ENCODE peak calls at places on chromosomes 12 and 14, in five cellular contexts. D is Peyer's patch; C is left ventricle myocardium inferior; F is CD8-positive, alpha-beta memory T cell; T is effector memory CD4-positive, alpha-beta T cell. Q is an unnamed sample. For H3K4me1, the result is how much of the 10 kb centered on the place peaks cover.

GRCh38 chr14:63986789-63987533 is 134.2 kb downstream of the SYNE2 start:
- DNase-seq in D (peak), C (no peak), F (no peak), T (no peak), Q (no peak)

GRCh38 chr12:82841379-82841778 is 154.7 kb downstream of the TMTC2 start:
- DNase-seq in D (no peak), C (no peak), T (no peak), F (no peak), Q (no peak)

GRCh38 chr14:55600784-55601561 is 21.0 kb downstream of the KTN1 start:
- DNase-seq in C (no peak), D (no peak), T (no peak), F (no peak), Q (no peak)

GRCh38 chr14:64502476-64503183 is 1.0 kb downstream of the ZBTB25 start:
- DNase-seq in C (no peak), D (peak), T (no peak), F (peak), Q (peak)

GRCh38 chr14:34691173-34691572 is 23.2 kb downstream of the CFL2 start:
- DNase-seq in D (no peak), T (no peak), C (no peak), F (no peak), Q (no peak)

GRCh38 chr12:4270670-4271432 is 2.7 kb upstream of the CCND2 start:
- DNase-seq in C (peak), D (peak), T (peak), F (peak), Q (peak)

GRCh38 chr14:93984070-93984469 is 7.7 kb upstream of the ASB2 start:
- DNase-seq in D (no peak), T (no peak), F (no peak), C (no peak), Q (no peak)

GRCh38 chr14:52314521-52315354 is 626 bp downstream of the PTGER2 start:
- DNase-seq in C (peak), D (peak), T (peak), F (peak), Q (peak)

DNA sequence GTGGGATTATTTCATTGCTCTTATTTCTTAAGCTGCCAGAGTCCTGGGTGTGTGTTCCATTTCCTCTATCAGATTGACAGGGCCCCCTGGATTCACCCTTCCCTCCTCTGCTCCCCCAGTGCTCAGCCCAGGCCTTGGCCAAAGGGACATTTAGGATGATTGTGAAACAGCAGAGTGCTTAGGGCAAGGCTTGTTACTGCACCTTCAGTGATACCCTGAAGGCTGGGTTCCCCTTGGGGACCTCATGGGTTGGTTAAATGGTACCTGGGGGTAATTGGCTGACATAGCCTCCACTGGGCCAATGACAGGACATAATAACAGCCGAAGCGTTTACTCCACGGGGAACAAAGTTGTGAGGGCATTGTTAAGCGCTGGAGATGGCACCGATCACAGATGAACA is 1.3 kb upstream of the KRT72 start:
- DNase-seq in T (no peak), D (no peak), F (no peak), C (no peak), Q (no peak)
- H3K4me1 ChIP-seq in T (under half), D (under half), F (half or more), C (under half), Q (under half)

GRCh38 chr12:27845187-27845586 is 65.2 kb upstream of the MANSC4 start:
- DNase-seq in C (no peak), F (no peak), T (no peak), D (no peak), Q (no peak)
- H3K4me3 ChIP-seq in C (no peak), F (no peak), T (no peak), D (no peak), Q (no peak)

GRCh38 chr14:81172353-81172752 is 48.4 kb downstream of the GTF2A1 start:
- DNase-seq in D (no peak), T (no peak), F (no peak), C (no peak), Q (no peak)

GRCh38 chr14:81169711-81170103 is 51.1 kb downstream of the GTF2A1 start:
- DNase-seq in F (no peak), C (peak), T (no peak), D (peak), Q (peak)

GRCh38 chr14:81170829-81171195 is 49.9 kb downstream of the GTF2A1 start:
- DNase-seq in C (no peak), D (no peak), T (no peak), F (no peak), Q (no peak)

GRCh38 chr14:81170104-81170828 is 50.5 kb downstream of the GTF2A1 start:
- DNase-seq in F (peak), T (peak), D (peak), C (peak), Q (peak)

DNA sequence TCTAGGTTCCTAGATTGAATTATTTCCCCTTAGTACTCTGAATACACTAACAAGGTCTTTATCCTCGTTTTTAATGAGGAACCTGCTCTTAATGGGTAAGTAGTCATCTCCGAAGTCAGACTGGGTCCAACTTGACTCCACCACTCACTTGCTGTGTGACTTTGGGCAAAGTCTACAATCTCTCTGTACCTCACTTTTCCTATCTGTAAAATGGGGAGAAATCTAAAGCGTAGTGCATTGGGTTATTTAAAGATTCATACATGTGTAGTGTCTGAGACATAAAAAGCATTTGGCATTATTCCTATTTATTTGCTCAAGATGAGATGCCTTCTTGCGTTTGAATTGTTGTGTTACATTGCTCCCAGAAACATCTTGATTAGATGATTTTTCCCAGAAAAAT is 51.5 kb downstream of the GTF2A1 start:
- DNase-seq in T (no peak), C (no peak), F (no peak), D (no peak), Q (no peak)
- H3K27ac ChIP-seq in T (peak), C (peak), F (no peak), D (no peak), Q (peak)

GRCh38 chr14:69665596-69665995 is 54.2 kb downstream of the SUSD6 start:
- DNase-seq in C (no peak), T (no peak), D (no peak), F (no peak), Q (no peak)
- H3K4me1 ChIP-seq in C (half or more), T (under half), D (under half), F (under half), Q (half or more)

GRCh38 chr12:132561784-132562156 is 48.6 kb downstream of the LRCOL1 start:
- DNase-seq in D (peak), F (no peak), C (no peak), T (no peak), Q (no peak)

GRCh38 chr12:132562489-132563045 is 47.8 kb downstream of the LRCOL1 start:
- DNase-seq in C (no peak), D (no peak), F (no peak), T (no peak), Q (no peak)

GRCh38 chr12:132559652-132560420 is 50.5 kb downstream of the LRCOL1 start:
- DNase-seq in D (peak), T (peak), C (peak), F (no peak), Q (peak)

GRCh38 chr12:132560421-132560830 is 50.0 kb downstream of the LRCOL1 start:
- DNase-seq in C (no peak), D (peak), F (no peak), T (no peak), Q (peak)

DNA sequence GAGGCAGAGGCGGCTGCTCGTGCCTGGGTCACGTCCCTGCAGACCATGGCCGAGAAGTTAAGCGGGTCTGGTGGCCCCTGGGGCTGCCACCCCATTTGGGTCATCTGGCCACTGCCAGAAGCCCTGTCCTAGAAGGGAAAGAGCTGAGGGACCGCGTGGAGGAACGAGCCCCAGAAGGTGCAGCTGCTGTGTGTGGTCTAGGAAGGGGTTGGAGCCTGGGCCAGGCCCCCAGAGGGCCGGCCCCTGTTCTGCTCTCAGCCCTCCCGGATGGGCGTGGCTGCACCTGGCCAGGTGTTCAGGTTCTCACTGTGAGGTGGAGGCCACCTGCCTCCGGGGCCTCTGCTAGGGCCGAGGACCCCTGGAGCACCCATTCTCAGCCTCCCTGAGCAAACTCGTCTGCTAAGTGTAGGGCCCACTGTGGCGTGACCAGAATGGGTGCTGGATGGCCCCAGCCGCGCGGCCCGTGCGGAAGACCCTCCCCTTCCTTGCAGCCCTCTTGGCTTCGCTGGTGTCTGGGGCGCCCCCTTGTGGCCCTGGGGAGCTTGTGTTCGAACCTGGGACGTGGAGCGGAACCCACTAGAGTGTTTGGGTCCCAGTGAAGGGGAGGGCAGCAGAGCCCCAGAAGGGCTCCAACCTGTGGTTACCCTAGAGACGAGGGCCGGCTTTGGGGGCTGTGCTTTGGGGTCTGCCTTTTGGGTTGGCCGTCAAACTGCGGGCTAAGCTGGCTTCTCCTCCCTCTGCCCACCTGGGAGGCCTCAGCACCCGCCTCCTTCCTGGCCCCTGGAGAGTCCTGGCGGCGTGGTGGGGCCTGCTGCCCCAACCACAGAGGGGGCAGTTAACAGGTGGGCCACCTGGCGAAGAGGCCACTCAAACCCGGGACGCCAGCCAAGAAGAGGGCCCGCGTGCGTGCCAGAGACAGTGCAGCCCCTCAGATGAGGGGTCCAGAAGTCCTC is 49.3 kb downstream of the LRCOL1 start:
- DNase-seq in T (peak), F (peak), D (peak), C (peak), Q (peak)
- H3K4me3 ChIP-seq in T (peak), F (peak), D (peak), C (peak), Q (no peak)